ENCODE peak calls at places on chromosome 11, in eight cellular contexts. B, J, W, Q, P, M, A and Y are unnamed samples.
A peak's percentile ranks its signal among the peaks of the same experiment; 100 is the strongest.

GRCh38 chr11:131375421-131375820 is 5.0 kb downstream of the NTM start:
- DNase-seq in B (no peak), J (no peak), W (no peak), Q (no peak), P (no peak), M (no peak), A (no peak), Y (no peak)

GRCh38 chr11:77617892-77618291 is 19.7 kb downstream of the CLNS1A start:
- DNase-seq in B (no peak), J (no peak), W (no peak), Q (no peak), P (peak; percentile 52), M (no peak), A (no peak), Y (no peak)

GRCh38 chr11:64566042-64566914 is 24.7 kb upstream of the SLC22A12 start:
- DNase-seq in B (peak; percentile 59), J (peak; percentile 55), W (peak; percentile 59), Q (no peak), P (peak; percentile 94), M (no peak), A (peak; percentile 70), Y (peak; percentile 98)

GRCh38 chr11:128335729-128336128 is 251.6 kb downstream of the ETS1 start:
- DNase-seq in B (no peak), J (no peak), W (no peak), Q (no peak), P (no peak), M (no peak), A (no peak), Y (no peak)

GRCh38 chr11:72962717-72963116 is 148.5 kb downstream of the ATG16L2 start:
- DNase-seq in B (no peak), J (no peak), W (no peak), Q (no peak), P (no peak), M (no peak), A (no peak), Y (no peak)

GRCh38 chr11:6413791-6414231 is 5.1 kb downstream of the APBB1 start:
- DNase-seq in B (peak; percentile 69), J (no peak), W (no peak), Q (no peak), P (no peak), M (no peak), A (no peak), Y (no peak)

GRCh38 chr11:65852508-65853248 is 5.3 kb downstream of the CFL1 start:
- DNase-seq in B (no peak), J (no peak), W (no peak), Q (no peak), P (no peak), M (no peak), A (no peak), Y (no peak)

GRCh38 chr11:2303627-2304155 is 1.9 kb downstream of the TSPAN32 start:
- DNase-seq in B (no peak), J (no peak), W (no peak), Q (no peak), P (no peak), M (no peak), A (no peak), Y (no peak)

GRCh38 chr11:43268786-43269185 is 43.0 kb upstream of the API5 start:
- DNase-seq in B (no peak), J (no peak), W (no peak), Q (no peak), P (no peak), M (no peak), A (no peak), Y (no peak)

GRCh38 chr11:67617243-67617953 is 10.7 kb downstream of the NDUFV1 start:
- DNase-seq in B (no peak), J (no peak), W (no peak), Q (no peak), P (no peak), M (no peak), A (no peak), Y (no peak)

GRCh38 chr11:109970516-109971183 is 122.5 kb upstream of the ZC3H12C start:
- DNase-seq in B (peak; percentile 38), J (no peak), W (no peak), Q (no peak), P (peak; percentile 64), M (no peak), A (peak; percentile 20), Y (no peak)

GRCh38 chr11:120172921-120173705 is 35.2 kb upstream of the TRIM29 start:
- DNase-seq in B (no peak), J (no peak), W (no peak), Q (no peak), P (no peak), M (no peak), A (no peak), Y (no peak)

GRCh38 chr11:66725646-66726045 is 3.4 kb downstream of the SPTBN2 start:
- DNase-seq in B (no peak), J (no peak), W (no peak), Q (no peak), P (peak; percentile 28), M (no peak), A (no peak), Y (no peak)